ENCODE peak calls at places on chromosomes 13 and 19, in five cellular contexts. D is GM13977, M is EL, W is GM12891, O is epithelial cell of esophagus. E is an unnamed sample.

GRCh38 chr19:13764821-13765394 is 586 bp downstream of the MRI1 start:
- DNase-seq in D (peak), M (no peak), W (no peak), O (no peak), E (no peak)

GRCh38 chr19:34136127-34136526 is 36.2 kb upstream of the LSM14A start:
- DNase-seq in D (no peak), M (no peak), W (no peak), O (no peak), E (no peak)

GRCh38 chr19:3338541-3339181 is 27.7 kb upstream of the NFIC start:
- DNase-seq in D (no peak), M (no peak), W (no peak), O (no peak), E (no peak)

GRCh38 chr19:30799854-30800755 is 427.9 kb downstream of the ZNF536 start:
- DNase-seq in D (no peak), M (no peak), W (peak), O (no peak), E (peak)

GRCh38 chr13:113978741-113979481 is 5.0 kb upstream of the C13orf46 start:
- DNase-seq in D (no peak), M (no peak), W (no peak), O (no peak), E (no peak)

GRCh38 chr13:27969073-27969865 is at the start of gene CDX2:
- DNase-seq in D (peak), M (no peak), W (no peak), O (no peak), E (no peak)

GRCh38 chr13:110915874-110916670 is 1.2 kb upstream of the ANKRD10 start:
- DNase-seq in D (no peak), M (peak), W (no peak), O (peak), E (no peak)

GRCh38 chr19:5679289-5680082 is 830 bp downstream of the MICOS13 start:
- DNase-seq in D (no peak), M (no peak), W (no peak), O (no peak), E (peak)

GRCh38 chr19:15251010-15251748 is 18.9 kb upstream of the EPHX3 start:
- DNase-seq in D (no peak), M (peak), W (no peak), O (peak), E (no peak)

GRCh38 chr19:10976200-10976892 is 15.5 kb downstream of the SMARCA4 start:
- DNase-seq in D (no peak), M (no peak), W (no peak), O (no peak), E (no peak)

E was measured in Ammon's horn.